ENCODE peak calls at places on chromosomes 16 and 17, in four cellular contexts. One of them, this sample, is unnamed.

GRCh38 chr16:82630219-82630618 is 3.5 kb downstream of the CDH13 start:
- DNase-seq in sigmoid colon: no peak
- DNase-seq in PC-3: peak
- DNase-seq in kidney epithelial cell: no peak
- DNase-seq in this sample: no peak

GRCh38 chr17:80791758-80792284 is 199.8 kb upstream of the CHMP6 start:
- DNase-seq in sigmoid colon: peak
- DNase-seq in PC-3: peak
- DNase-seq in kidney epithelial cell: peak
- DNase-seq in this sample: peak

GRCh38 chr17:73423806-73424205 is 112.0 kb upstream of the CDC42EP4 start:
- DNase-seq in sigmoid colon: peak
- DNase-seq in PC-3: no peak
- DNase-seq in kidney epithelial cell: no peak
- DNase-seq in this sample: no peak

GRCh38 chr16:370980-371728 is 816 bp upstream of the MRPL28 start:
- DNase-seq in sigmoid colon: peak
- DNase-seq in PC-3: no peak
- DNase-seq in kidney epithelial cell: no peak
- DNase-seq in this sample: no peak

GRCh38 chr17:77887464-77888241 is 70.8 kb upstream of the TNRC6C start:
- DNase-seq in sigmoid colon: peak
- DNase-seq in PC-3: no peak
- DNase-seq in kidney epithelial cell: peak
- DNase-seq in this sample: no peak

GRCh38 chr17:42928714-42929496 is 28.3 kb downstream of the G6PC1 start:
- DNase-seq in sigmoid colon: peak
- DNase-seq in PC-3: peak
- DNase-seq in kidney epithelial cell: peak
- DNase-seq in this sample: peak

GRCh38 chr16:48123104-48123788 is 32.5 kb downstream of the ABCC12 start:
- DNase-seq in sigmoid colon: no peak
- DNase-seq in PC-3: peak
- DNase-seq in kidney epithelial cell: peak
- DNase-seq in this sample: peak

GRCh38 chr17:51720439-51720838 is 438.1 kb downstream of the CA10 start:
- DNase-seq in sigmoid colon: no peak
- DNase-seq in PC-3: no peak
- DNase-seq in kidney epithelial cell: no peak
- DNase-seq in this sample: no peak

GRCh38 chr17:50249887-50250286 is 24.4 kb upstream of the TMEM92 start:
- DNase-seq in sigmoid colon: no peak
- DNase-seq in PC-3: no peak
- DNase-seq in kidney epithelial cell: no peak
- DNase-seq in this sample: no peak

GRCh38 chr16:83928341-83929055 is 24.5 kb upstream of the OSGIN1 start:
- DNase-seq in sigmoid colon: no peak
- DNase-seq in PC-3: peak
- DNase-seq in kidney epithelial cell: peak
- DNase-seq in this sample: peak

GRCh38 chr16:12113581-12114375 is 137.2 kb downstream of the SNX29 start:
- DNase-seq in sigmoid colon: no peak
- DNase-seq in PC-3: no peak
- DNase-seq in kidney epithelial cell: no peak
- DNase-seq in this sample: no peak

GRCh38 chr17:42421479-42422332 is 1.4 kb downstream of the CAVIN1 start:
- DNase-seq in sigmoid colon: peak
- DNase-seq in PC-3: no peak
- DNase-seq in kidney epithelial cell: no peak
- DNase-seq in this sample: no peak

GRCh38 chr17:17994271-17994670 is 21.6 kb downstream of the DRC3 start:
- DNase-seq in sigmoid colon: no peak
- DNase-seq in PC-3: peak
- DNase-seq in kidney epithelial cell: no peak
- DNase-seq in this sample: no peak

GRCh38 chr17:80456465-80457235 is 19.8 kb downstream of the NPTX1 start:
- DNase-seq in sigmoid colon: peak
- DNase-seq in PC-3: no peak
- DNase-seq in kidney epithelial cell: no peak
- DNase-seq in this sample: no peak

GRCh38 chr17:39738568-39738901 is 797 bp downstream of the GRB7 start:
- DNase-seq in sigmoid colon: no peak
- DNase-seq in PC-3: peak
- DNase-seq in kidney epithelial cell: no peak
- DNase-seq in this sample: no peak

GRCh38 chr17:27233783-27234182 is 60.1 kb upstream of the WSB1 start:
- DNase-seq in sigmoid colon: no peak
- DNase-seq in PC-3: no peak
- DNase-seq in kidney epithelial cell: no peak
- DNase-seq in this sample: no peak

GRCh38 chr17:76132574-76133338 is 8.3 kb downstream of the FOXJ1 start:
- DNase-seq in sigmoid colon: peak
- DNase-seq in PC-3: peak
- DNase-seq in kidney epithelial cell: no peak
- DNase-seq in this sample: no peak

GRCh38 chr17:50440172-50440837 is 14.3 kb downstream of the ACSF2 start:
- DNase-seq in sigmoid colon: no peak
- DNase-seq in PC-3: peak
- DNase-seq in kidney epithelial cell: no peak
- DNase-seq in this sample: no peak

GRCh38 chr16:58661199-58661830 is 23.3 kb downstream of the SLC38A7 start:
- DNase-seq in sigmoid colon: no peak
- DNase-seq in PC-3: peak
- DNase-seq in kidney epithelial cell: peak
- DNase-seq in this sample: peak

GRCh38 chr17:69480197-69480596 is 65.7 kb downstream of the MAP2K6 start:
- DNase-seq in sigmoid colon: no peak
- DNase-seq in PC-3: no peak
- DNase-seq in kidney epithelial cell: no peak
- DNase-seq in this sample: no peak

GRCh38 chr17:14427914-14428639 is 127.2 kb downstream of the HS3ST3B1 start:
- DNase-seq in sigmoid colon: no peak
- DNase-seq in PC-3: no peak
- DNase-seq in kidney epithelial cell: no peak
- DNase-seq in this sample: no peak
- H3K4me3 ChIP-seq in sigmoid colon: no peak
- H3K4me3 ChIP-seq in PC-3: no peak
- H3K4me3 ChIP-seq in kidney epithelial cell: no peak
- H3K4me3 ChIP-seq in this sample: no peak

GRCh38 chr16:52439171-52439701 is 107.7 kb downstream of the TOX3 start:
- DNase-seq in sigmoid colon: no peak
- DNase-seq in PC-3: no peak
- DNase-seq in kidney epithelial cell: no peak
- DNase-seq in this sample: no peak

GRCh38 chr16:52434224-52434623 is 112.7 kb downstream of the TOX3 start:
- DNase-seq in sigmoid colon: no peak
- DNase-seq in PC-3: no peak
- DNase-seq in kidney epithelial cell: no peak
- DNase-seq in this sample: no peak

GRCh38 chr16:52439750-52440149 is 107.2 kb downstream of the TOX3 start:
- DNase-seq in sigmoid colon: no peak
- DNase-seq in PC-3: no peak
- DNase-seq in kidney epithelial cell: no peak
- DNase-seq in this sample: no peak

GRCh38 chr16:52436646-52437645 is 110.0 kb downstream of the TOX3 start:
- DNase-seq in sigmoid colon: no peak
- DNase-seq in PC-3: no peak
- DNase-seq in kidney epithelial cell: no peak
- DNase-seq in this sample: no peak

GRCh38 chr16:52435573-52435972 is 111.4 kb downstream of the TOX3 start:
- DNase-seq in sigmoid colon: no peak
- DNase-seq in PC-3: no peak
- DNase-seq in kidney epithelial cell: peak
- DNase-seq in this sample: no peak
- TF ChIP-seq CTCF in sigmoid colon: no peak
- TF ChIP-seq CTCF in PC-3: no peak
- TF ChIP-seq CTCF in kidney epithelial cell: peak
- TF ChIP-seq CTCF in this sample: no peak

GRCh38 chr17:47945080-47945479 is 3.7 kb downstream of the PNPO start:
- DNase-seq in sigmoid colon: no peak
- DNase-seq in PC-3: no peak
- DNase-seq in kidney epithelial cell: no peak
- DNase-seq in this sample: no peak
- H3K4me3 ChIP-seq in sigmoid colon: no peak
- H3K4me3 ChIP-seq in PC-3: no peak
- H3K4me3 ChIP-seq in kidney epithelial cell: no peak
- H3K4me3 ChIP-seq in this sample: no peak

DNA sequence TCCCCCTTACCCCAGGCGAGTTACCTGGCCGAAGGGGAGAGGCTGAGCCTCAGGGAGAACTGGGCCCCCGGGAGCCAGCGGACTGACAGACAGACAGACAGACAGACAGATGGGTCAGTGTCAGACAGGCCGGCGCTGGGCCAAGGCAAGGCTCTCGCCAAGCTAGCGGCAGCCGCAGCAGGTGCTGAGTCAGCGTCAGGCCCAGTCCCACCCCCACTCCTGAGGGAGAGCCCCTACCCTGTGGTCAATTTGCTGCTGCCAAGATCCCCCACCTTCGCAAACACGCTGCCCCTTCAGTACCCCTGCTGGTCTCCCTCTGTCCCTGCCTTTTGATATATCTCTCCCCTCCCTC is 1.5 kb downstream of the FGF11 start:
- DNase-seq in sigmoid colon: no peak
- DNase-seq in PC-3: peak
- DNase-seq in kidney epithelial cell: no peak
- DNase-seq in this sample: no peak
- TF ChIP-seq CTCF in sigmoid colon: no peak
- TF ChIP-seq CTCF in PC-3: no peak
- TF ChIP-seq CTCF in kidney epithelial cell: no peak
- TF ChIP-seq CTCF in this sample: peak

GRCh38 chr16:27406729-27407128 is 4.8 kb downstream of the IL21R start:
- DNase-seq in sigmoid colon: no peak
- DNase-seq in PC-3: no peak
- DNase-seq in kidney epithelial cell: no peak
- DNase-seq in this sample: no peak
- H3K4me3 ChIP-seq in sigmoid colon: no peak
- H3K4me3 ChIP-seq in PC-3: no peak
- H3K4me3 ChIP-seq in kidney epithelial cell: no peak
- H3K4me3 ChIP-seq in this sample: no peak

GRCh38 chr17:15171433-15172047 is 93.6 kb downstream of the PMP22 start:
- DNase-seq in sigmoid colon: peak
- DNase-seq in PC-3: peak
- DNase-seq in kidney epithelial cell: peak
- DNase-seq in this sample: no peak
- TF ChIP-seq CTCF in sigmoid colon: peak
- TF ChIP-seq CTCF in PC-3: peak
- TF ChIP-seq CTCF in kidney epithelial cell: peak
- TF ChIP-seq CTCF in this sample: peak

DNA sequence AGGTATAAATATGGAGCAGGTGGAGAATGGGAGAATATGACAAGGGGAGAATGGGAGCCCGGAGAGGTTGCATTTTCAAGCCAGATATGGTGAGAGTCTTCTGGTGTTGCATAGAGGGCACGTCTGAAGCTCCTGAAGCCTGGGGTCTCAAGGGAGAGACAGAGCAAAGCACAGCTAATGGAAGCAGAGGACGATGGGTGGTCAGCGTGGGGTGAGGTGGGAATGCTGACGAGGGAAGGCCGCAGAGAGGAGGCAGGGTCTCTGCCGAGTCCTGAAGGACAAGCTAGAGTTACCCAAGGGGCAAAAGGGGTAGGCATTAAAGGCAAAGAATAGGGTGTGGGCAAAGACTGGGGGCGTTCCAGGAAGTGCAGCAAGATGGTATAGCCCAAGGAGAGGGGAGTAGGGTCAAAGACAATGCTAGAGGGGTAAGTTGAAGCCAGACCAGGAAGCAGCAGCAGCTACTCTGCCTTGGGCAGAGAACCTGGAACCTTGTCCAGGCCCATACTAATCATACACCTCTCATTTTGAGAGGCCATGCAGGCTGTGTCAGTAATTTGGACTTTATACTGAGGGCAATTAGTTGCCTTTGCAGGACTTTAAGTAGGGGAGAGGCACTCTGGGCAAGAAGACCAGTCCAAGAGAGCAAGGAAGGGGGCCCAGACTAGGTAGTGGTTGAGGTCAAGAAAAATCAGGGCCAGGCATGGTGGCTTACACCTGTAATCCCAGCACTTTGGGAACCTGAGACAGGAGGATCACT is 2.7 kb downstream of the OTOP3 start:
- DNase-seq in sigmoid colon: no peak
- DNase-seq in PC-3: no peak
- DNase-seq in kidney epithelial cell: no peak
- DNase-seq in this sample: no peak
- H3K4me3 ChIP-seq in sigmoid colon: no peak
- H3K4me3 ChIP-seq in PC-3: no peak
- H3K4me3 ChIP-seq in kidney epithelial cell: no peak
- H3K4me3 ChIP-seq in this sample: no peak

GRCh38 chr17:35138218-35138617 is 3.9 kb downstream of the NLE1 start:
- DNase-seq in sigmoid colon: no peak
- DNase-seq in PC-3: no peak
- DNase-seq in kidney epithelial cell: no peak
- DNase-seq in this sample: no peak

GRCh38 chr17:35142467-35142796 is 329 bp upstream of the NLE1 start:
- DNase-seq in sigmoid colon: no peak
- DNase-seq in PC-3: no peak
- DNase-seq in kidney epithelial cell: no peak
- DNase-seq in this sample: no peak

GRCh38 chr17:35146214-35146833 is 1.3 kb upstream of the UNC45B start:
- DNase-seq in sigmoid colon: no peak
- DNase-seq in PC-3: no peak
- DNase-seq in kidney epithelial cell: no peak
- DNase-seq in this sample: no peak

GRCh38 chr17:35144840-35145239 is 2.7 kb upstream of the NLE1 start:
- DNase-seq in sigmoid colon: no peak
- DNase-seq in PC-3: no peak
- DNase-seq in kidney epithelial cell: no peak
- DNase-seq in this sample: no peak

DNA sequence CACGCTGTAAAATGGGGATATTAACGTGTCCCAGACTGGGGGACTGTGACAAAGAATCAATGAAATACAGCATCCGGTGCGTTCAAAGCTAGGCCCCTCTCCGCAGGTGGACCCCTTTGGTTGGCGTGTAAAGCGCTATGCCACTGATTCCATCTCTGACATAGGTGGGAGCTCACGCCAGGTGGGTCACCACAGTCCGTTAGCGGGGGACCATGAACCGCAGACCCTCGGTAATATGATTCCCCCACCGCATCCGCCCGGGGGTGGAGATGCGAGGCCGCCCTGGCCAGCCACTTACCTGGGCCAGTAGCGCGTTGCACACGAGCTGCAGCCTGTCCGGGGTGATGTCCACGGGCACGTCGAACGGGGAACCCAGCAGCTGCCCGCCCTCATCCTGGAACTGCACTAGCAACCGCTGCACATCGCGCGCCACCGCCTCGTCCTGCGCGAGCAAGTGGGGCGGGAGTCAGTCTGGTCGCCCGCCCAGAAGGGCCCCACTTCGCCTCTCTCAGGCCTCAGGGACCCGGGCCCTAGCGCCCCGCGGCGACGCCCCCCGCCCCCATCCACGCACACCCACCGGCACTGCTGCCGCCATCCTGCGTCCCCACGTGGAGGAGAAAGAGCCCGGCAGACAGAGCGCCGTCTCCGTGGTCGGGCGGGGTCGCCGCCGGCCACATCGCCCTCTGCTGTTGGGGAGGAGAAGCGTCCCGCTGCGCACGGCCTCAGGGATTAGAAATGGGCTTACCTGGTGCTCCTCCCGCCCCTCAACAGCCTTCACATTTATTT is at the start of gene NLE1:
- DNase-seq in sigmoid colon: peak
- DNase-seq in PC-3: peak
- DNase-seq in kidney epithelial cell: no peak
- DNase-seq in this sample: no peak
- TF ChIP-seq CTCF in sigmoid colon: peak
- TF ChIP-seq CTCF in PC-3: peak
- TF ChIP-seq CTCF in kidney epithelial cell: peak
- TF ChIP-seq CTCF in this sample: peak